ENCODE peak calls at places on chromosomes 13 and 19, in five cellular contexts. U is mammary epithelial cell, W is cardiac fibroblast, P is heart right ventricle, B is cardiac muscle cell. J is an unnamed sample.

GRCh38 chr13:20461860-20462532 is 63.7 kb downstream of the CRYL1 start:
- DNase-seq in U (no peak), W (peak; percentile 60), P (peak; percentile 30), B (peak; percentile 48), J (no peak)

GRCh38 chr19:9828551-9829063 is 889 bp downstream of the UBL5 start:
- DNase-seq in U (no peak), W (no peak), P (no peak), B (no peak), J (no peak)

GRCh38 chr19:54708781-54709180 is 15.5 kb upstream of the KIR3DL3 start:
- DNase-seq in U (no peak), W (no peak), P (no peak), B (no peak), J (no peak)

GRCh38 chr19:40513741-40514315 is 47.0 kb downstream of the SPTBN4 start:
- DNase-seq in U (no peak), W (no peak), P (no peak), B (no peak), J (no peak)

GRCh38 chr19:31350693-31351211 is 1.5 kb upstream of the TSHZ3 start:
- DNase-seq in U (peak; percentile 56), W (peak; percentile 68), P (peak; percentile 66), B (peak; percentile 66), J (peak; percentile 88)

GRCh38 chr13:33233547-33233946 is 52.0 kb downstream of the STARD13 start:
- DNase-seq in U (no peak), W (no peak), P (peak; percentile 61), B (no peak), J (no peak)

GRCh38 chr19:44649578-44650145 is 6.0 kb downstream of the PVR start:
- DNase-seq in U (no peak), W (no peak), P (peak; percentile 28), B (no peak), J (no peak)

GRCh38 chr19:19306191-19306590 is 14.1 kb downstream of the SUGP1 start:
- DNase-seq in U (no peak), W (no peak), P (no peak), B (no peak), J (no peak)

GRCh38 chr13:31824705-31825512 is 85.6 kb downstream of the RXFP2 start:
- DNase-seq in U (no peak), W (peak; percentile 55), P (no peak), B (peak; percentile 52), J (no peak)

GRCh38 chr13:103100795-103101194 is 34.6 kb upstream of the SLC10A2 start:
- DNase-seq in U (peak; percentile 41), W (no peak), P (no peak), B (no peak), J (no peak)

GRCh38 chr19:19444694-19445155 is 39.2 kb downstream of the GATAD2A start:
- DNase-seq in U (no peak), W (peak; percentile 61), P (no peak), B (peak; percentile 43), J (no peak)

GRCh38 chr19:41353466-41354342 is at the start of gene TGFB1:
- DNase-seq in U (peak; percentile 74), W (peak; percentile 95), P (peak; percentile 91), B (peak; percentile 95), J (peak; percentile 85)

GRCh38 chr19:14337510-14337909 is 43.7 kb upstream of the ADGRE5 start:
- DNase-seq in U (no peak), W (no peak), P (no peak), B (peak; percentile 30), J (peak; percentile 58)

GRCh38 chr13:110012102-110012739 is 225.8 kb upstream of the IRS2 start:
- DNase-seq in U (peak; percentile 89), W (peak; percentile 96), P (no peak), B (peak; percentile 97), J (no peak)

GRCh38 chr19:3979289-3979673 is 6.0 kb downstream of the EEF2 start:
- DNase-seq in U (no peak), W (no peak), P (no peak), B (no peak), J (no peak)

GRCh38 chr19:14031719-14032480 is at the start of gene IL27RA:
- DNase-seq in U (peak; percentile 61), W (peak; percentile 50), P (peak; percentile 72), B (peak; percentile 51), J (peak; percentile 75)

GRCh38 chr13:29934531-29935308 is 84.3 kb upstream of the UBL3 start:
- DNase-seq in U (no peak), W (no peak), P (no peak), B (no peak), J (no peak)

GRCh38 chr13:98216711-98217110 is 39.6 kb upstream of the RNF113B start:
- DNase-seq in U (no peak), W (no peak), P (no peak), B (no peak), J (no peak)

GRCh38 chr19:8335343-8336071 is 7.6 kb downstream of the KANK3 start:
- DNase-seq in U (no peak), W (no peak), P (no peak), B (no peak), J (no peak)

GRCh38 chr13:52012512-52012836 is 276 bp downstream of the ALG11 start:
- DNase-seq in U (no peak), W (no peak), P (no peak), B (no peak), J (no peak)

GRCh38 chr19:28332351-28332750 is 880.6 kb downstream of the UQCRFS1 start:
- DNase-seq in U (no peak), W (no peak), P (no peak), B (no peak), J (no peak)

GRCh38 chr19:7738023-7738422 is 6.1 kb upstream of the CLEC4G start:
- DNase-seq in U (no peak), W (no peak), P (no peak), B (no peak), J (no peak)

GRCh38 chr19:35013820-35014754 is 14.0 kb downstream of the GRAMD1A start:
- DNase-seq in U (no peak), W (no peak), P (no peak), B (peak; percentile 38), J (no peak)

GRCh38 chr13:97528518-97528917 is 94.5 kb downstream of the RAP2A start:
- DNase-seq in U (no peak), W (no peak), P (no peak), B (no peak), J (no peak)

GRCh38 chr19:38739440-38740251 is 4.6 kb downstream of the CAPN12 start:
- DNase-seq in U (peak; percentile 44), W (no peak), P (no peak), B (no peak), J (no peak)

GRCh38 chr13:94389544-94390351 is 89.7 kb downstream of the DCT start:
- DNase-seq in U (no peak), W (peak; percentile 19), P (no peak), B (peak; percentile 45), J (no peak)

GRCh38 chr13:114000151-114001040 is 26.5 kb upstream of the C13orf46 start:
- DNase-seq in U (no peak), W (no peak), P (peak; percentile 2), B (no peak), J (no peak)

GRCh38 chr13:65677906-65678305 is 1552.2 kb downstream of the PCDH9 start:
- DNase-seq in U (no peak), W (peak; percentile 42), P (no peak), B (peak; percentile 51), J (no peak)

GRCh38 chr13:60990032-60990733 is 425.5 kb downstream of the PCDH20 start:
- DNase-seq in U (no peak), W (no peak), P (no peak), B (no peak), J (peak; percentile 3)

GRCh38 chr19:46624958-46625661 is at the start of gene PTGIR:
- DNase-seq in U (no peak), W (peak; percentile 91), P (peak; percentile 78), B (peak; percentile 90), J (no peak)

GRCh38 chr19:10855879-10856522 is 7.8 kb downstream of the C19orf38 start:
- DNase-seq in U (no peak), W (peak; percentile 25), P (no peak), B (peak; percentile 25), J (peak; percentile 44)
- TF ChIP-seq CTCF in U (peak; percentile 63), W (peak; percentile 67), P (peak; percentile 25), B (peak; percentile 43), J (peak; percentile 58)

GRCh38 chr13:101915755-101916107 is 463.3 kb downstream of the ITGBL1 start:
- DNase-seq in U (no peak), W (no peak), P (no peak), B (no peak), J (peak; percentile 6)

GRCh38 chr13:101917475-101917810 is 465.0 kb downstream of the ITGBL1 start:
- DNase-seq in U (no peak), W (no peak), P (no peak), B (no peak), J (peak; percentile 54)

GRCh38 chr13:101916108-101916757 is 463.8 kb downstream of the ITGBL1 start:
- DNase-seq in U (peak; percentile 6), W (no peak), P (peak; percentile 40), B (peak; percentile 4), J (peak; percentile 84)

GRCh38 chr13:101917833-101918755 is 465.6 kb downstream of the ITGBL1 start:
- DNase-seq in U (no peak), W (no peak), P (no peak), B (no peak), J (peak; percentile 40)

GRCh38 chr13:101916758-101917474 is 464.4 kb downstream of the ITGBL1 start:
- DNase-seq in U (no peak), W (no peak), P (no peak), B (no peak), J (peak; percentile 40)
- H3K4me3 ChIP-seq in U (no peak overlapping the region), W (no peak overlapping the region), P (peak overlapping the region; percentile 54), B (peak overlapping the region; percentile 23), J (peak overlapping the region; percentile 67)

GRCh38 chr19:6271251-6271650 is 8.5 kb downstream of the MLLT1 start:
- DNase-seq in U (no peak), W (peak; percentile 67), P (no peak), B (no peak), J (no peak)
- TF ChIP-seq CTCF in U (no peak), W (peak; percentile 30), P (peak; percentile 23), B (peak; percentile 53), J (peak; percentile 29)

GRCh38 chr19:10885241-10886169 is 14.2 kb downstream of the CARM1 start:
- DNase-seq in U (no peak), W (no peak), P (no peak), B (no peak), J (peak; percentile 47)

GRCh38 chr19:10882108-10882457 is 10.7 kb downstream of the CARM1 start:
- DNase-seq in U (no peak), W (no peak), P (peak; percentile 57), B (no peak), J (no peak)

GRCh38 chr19:10884273-10884672 is 12.9 kb downstream of the CARM1 start:
- DNase-seq in U (no peak), W (peak; percentile 67), P (no peak), B (peak; percentile 46), J (no peak)

GRCh38 chr19:10878253-10878652 is 6.9 kb downstream of the CARM1 start:
- DNase-seq in U (no peak), W (no peak), P (no peak), B (no peak), J (no peak)

DNA sequence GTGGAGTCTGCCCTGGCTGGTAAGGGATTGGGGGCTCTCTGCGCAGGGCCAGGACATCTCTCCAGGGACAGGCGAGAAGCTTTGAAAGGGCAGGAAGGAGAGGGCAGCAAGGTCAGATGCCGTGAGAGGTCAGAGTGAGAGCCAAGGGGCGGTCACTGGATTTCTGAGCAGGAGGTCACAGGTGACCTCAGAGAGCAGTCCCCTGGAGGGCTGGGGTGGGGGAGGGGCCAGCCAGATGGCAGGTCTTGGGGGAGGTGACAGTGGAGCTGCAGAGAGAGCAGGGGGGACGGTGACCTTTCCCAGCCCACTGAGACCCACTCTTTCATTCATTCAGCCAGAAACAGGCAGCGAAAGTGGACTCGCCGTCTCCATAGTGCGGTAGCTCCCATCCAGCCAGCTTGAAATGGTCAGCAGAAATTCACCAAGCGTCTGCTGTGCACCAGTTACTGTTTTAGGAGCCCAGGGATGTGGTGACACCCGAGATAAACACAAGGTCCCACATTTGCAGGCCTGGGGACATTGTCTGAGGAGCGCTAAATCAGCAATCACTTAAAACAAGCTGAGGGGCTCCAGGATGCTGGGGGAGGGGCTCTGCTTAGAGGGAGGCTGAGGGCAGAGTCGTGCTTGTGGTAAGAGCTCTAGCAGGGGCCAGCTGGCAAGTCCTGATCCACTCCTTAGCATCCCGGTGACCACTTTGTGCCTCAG is 10.2 kb downstream of the CARM1 start:
- DNase-seq in U (no peak), W (no peak), P (no peak), B (no peak), J (peak; percentile 69)
- H3K4me3 ChIP-seq in U (no peak overlapping the region), W (no peak overlapping the region), P (no peak overlapping the region), B (no peak overlapping the region), J (no peak overlapping the region)

J was measured in neural progenitor cell.